ENCODE peak calls at places on chromosomes 13 and 19, in four cellular contexts. J is A549, I is ovary, W is spleen. B is an unnamed sample.
A peak's percentile ranks its signal among the peaks of the same experiment; 100 is the strongest.

GRCh38 chr13:63901630-63902029 is 2486.0 kb upstream of the PCDH20 start:
- DNase-seq in J (peak; percentile 1), W (no peak), I (no peak), B (no peak)

GRCh38 chr13:98466634-98467236 is 110.2 kb downstream of the STK24 start:
- DNase-seq in W (no peak), J (peak; percentile 55), I (peak; percentile 37), B (no peak)

GRCh38 chr13:102968572-102969228 is 97.5 kb downstream of the SLC10A2 start:
- DNase-seq in I (no peak), W (no peak), J (no peak), B (no peak)

GRCh38 chr19:719081-719512 is 10.4 kb downstream of the PALM start:
- DNase-seq in J (no peak), W (no peak), I (peak; percentile 90), B (no peak)

GRCh38 chr19:50835785-50836542 is 2.6 kb upstream of the KLK15 start:
- DNase-seq in I (peak; percentile 64), W (peak; percentile 90), J (peak; percentile 83), B (peak; percentile 92)

GRCh38 chr19:56119585-56119978 is 1.5 kb downstream of the ZNF787 start:
- DNase-seq in J (peak; percentile 55), W (peak; percentile 85), I (no peak), B (no peak)

GRCh38 chr13:51221674-51222509 is at the start of gene FAM124A:
- DNase-seq in J (peak; percentile 23), I (peak; percentile 49), W (peak; percentile 82), B (peak; percentile 54)

GRCh38 chr13:113305208-113305607 is 8.2 kb downstream of the LAMP1 start:
- DNase-seq in I (no peak), W (no peak), J (no peak), B (no peak)

GRCh38 chr19:11798391-11799296 is at the start of gene ZNF491:
- DNase-seq in J (no peak), W (peak; percentile 97), I (peak; percentile 92), B (peak; percentile 97)
- TF ChIP-seq CTCF in J (no peak), W (no peak), I (no peak), B (no peak)

DNA sequence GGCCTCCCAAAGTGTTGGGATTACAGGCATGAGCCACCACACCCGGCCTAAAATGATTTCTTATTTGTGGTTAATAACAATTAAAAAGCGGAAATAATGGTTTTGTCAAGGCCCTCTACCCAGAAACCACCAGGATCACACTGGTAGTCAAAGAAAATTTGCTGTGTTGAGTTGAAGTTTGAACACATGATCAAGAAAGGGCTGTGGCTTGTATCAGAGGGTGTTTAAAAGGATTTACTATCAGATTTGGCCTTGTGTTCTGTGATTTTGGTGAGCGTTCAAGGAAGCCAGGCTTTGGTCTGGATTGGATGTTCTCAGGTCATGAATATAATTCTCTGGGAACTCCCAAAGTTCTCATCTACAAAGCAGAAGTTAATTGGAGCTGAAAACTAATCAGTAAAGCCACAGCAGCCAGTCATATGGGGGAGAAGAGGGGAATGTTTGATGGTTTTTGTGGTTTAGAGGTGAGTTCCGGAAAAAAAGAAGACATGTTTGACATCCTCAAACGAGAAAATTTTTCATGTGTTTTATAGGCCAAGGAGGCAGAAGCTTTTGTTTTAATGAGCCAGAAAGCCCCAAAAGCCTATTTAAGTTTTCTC is 10.6 kb upstream of the ZNF556 start:
- DNase-seq in J (no peak), W (no peak), I (no peak), B (no peak)
- TF ChIP-seq POLR2A in J (no peak), W (no peak), I (no peak), B (no peak)

GRCh38 chr19:12075538-12076139 is 11.1 kb downstream of the ZNF844 start:
- DNase-seq in W (no peak), I (no peak), J (no peak), B (no peak)
- H3K9me3 ChIP-seq in W (peaks cover 100% of the 10 kb centered on the region), I (peaks cover 48% of the 10 kb centered on the region), J (peaks cover 18% of the 10 kb centered on the region), B (no peaks in the 10 kb centered on the region)

GRCh38 chr19:39111593-39112199 is 13.9 kb upstream of the PAK4 start:
- DNase-seq in W (no peak), I (no peak), J (peak; percentile 85), B (no peak)

GRCh38 chr19:39115105-39115847 is 10.3 kb upstream of the PAK4 start:
- DNase-seq in J (no peak), I (no peak), W (no peak), B (no peak)

GRCh38 chr19:39110263-39110967 is 15.2 kb upstream of the PAK4 start:
- DNase-seq in W (peak; percentile 87), I (no peak), J (peak; percentile 72), B (peak; percentile 75)

GRCh38 chr19:39112338-39112890 is 13.2 kb upstream of the PAK4 start:
- DNase-seq in J (peak; percentile 96), I (no peak), W (no peak), B (no peak)

DNA sequence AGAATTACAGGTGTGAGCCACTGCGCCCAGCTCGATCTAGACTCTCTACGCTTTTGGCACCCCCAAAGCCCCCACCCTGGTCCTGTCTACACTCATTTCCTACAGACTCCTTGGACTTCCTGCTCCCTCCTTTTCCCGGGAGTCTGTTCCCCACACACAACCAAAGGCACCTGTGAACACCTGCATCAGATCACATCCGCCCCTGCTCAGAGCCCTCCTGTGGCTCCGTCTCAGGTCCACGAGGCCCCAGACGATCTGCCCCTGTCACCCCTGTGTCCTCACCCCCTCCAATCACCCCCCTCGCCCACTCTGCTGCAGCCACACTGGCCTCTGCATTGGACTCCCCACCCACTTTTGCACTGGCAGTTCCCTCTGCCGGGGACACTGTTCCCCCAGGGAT is 12.4 kb upstream of the PAK4 start:
- DNase-seq in I (no peak), W (no peak), J (no peak), B (no peak)
- TF ChIP-seq CTCF in I (no peak), W (no peak), J (no peak), B (no peak)

B was measured in thyroid gland.